ENCODE peak calls at places on chromosomes 13 and 19, in four cellular contexts. O is T-cell, M is NCI-H1092 treated with DMSO at 0.1 percent for 48 hours, H is lower lobe of right lung. N is an unnamed sample.

GRCh38 chr19:7139095-7139494 is 69.6 kb downstream of the ZNF557 start:
- DNase-seq in M (no peak), H (no peak), O (no peak), N (no peak)

GRCh38 chr13:78309497-78310180 is 293.7 kb downstream of the POU4F1 start:
- DNase-seq in O (no peak), H (no peak), M (no peak), N (no peak)

GRCh38 chr13:96130818-96131217 is 40.9 kb downstream of the HS6ST3 start:
- DNase-seq in O (no peak), H (no peak), M (no peak), N (no peak)

GRCh38 chr19:14369399-14370168 is 11.7 kb upstream of the ADGRE5 start:
- DNase-seq in H (no peak), O (peak), M (no peak), N (no peak)

GRCh38 chr13:20773194-20774080 is at the start of gene EEF1AKMT1:
- DNase-seq in O (peak), H (peak), M (peak), N (peak)

GRCh38 chr13:30882996-30883766 is 22.9 kb upstream of the MEDAG start:
- DNase-seq in O (no peak), M (no peak), H (no peak), N (no peak)

GRCh38 chr13:71831716-71832115 is 35.3 kb downstream of the DACH1 start:
- DNase-seq in M (no peak), H (no peak), O (no peak), N (no peak)

GRCh38 chr13:110538632-110539031 is 22.9 kb downstream of the RAB20 start:
- DNase-seq in M (no peak), H (no peak), O (no peak), N (no peak)

GRCh38 chr19:29480507-29480906 is 45.3 kb upstream of the VSTM2B start:
- DNase-seq in H (no peak), M (no peak), O (no peak), N (no peak)